ENCODE peak calls at places on chromosomes 3 and 15, in eight cellular contexts. N, X, Y, U, W, D, R and C are unnamed samples.
A peak's percentile ranks its signal among the peaks of the same experiment; 100 is the strongest.

GRCh38 chr3:8020459-8020858 is 481.2 kb upstream of the LMCD1 start:
- DNase-seq in Y (no peak), W (no peak), R (no peak), D (no peak), X (no peak), U (no peak), N (no peak), C (no peak)

GRCh38 chr3:126317029-126317996 is 39.9 kb downstream of the KLF15 start:
- DNase-seq in D (no peak), W (no peak), N (peak; percentile 26), Y (no peak), X (no peak), R (no peak), U (no peak), C (peak; percentile 8)

GRCh38 chr3:110391640-110392395 is 679.8 kb upstream of the NECTIN3 start:
- DNase-seq in W (no peak), U (no peak), D (no peak), R (no peak), X (no peak), Y (peak; percentile 49), N (no peak), C (no peak)

GRCh38 chr3:57224856-57225255 is 2.7 kb upstream of the APPL1 start:
- DNase-seq in D (no peak), W (no peak), N (no peak), X (no peak), U (no peak), Y (peak; percentile 44), R (no peak), C (no peak)

GRCh38 chr15:53880353-53880752 is 97.9 kb upstream of the UNC13C start:
- DNase-seq in X (no peak), N (no peak), R (no peak), U (no peak), W (no peak), Y (no peak), D (no peak), C (no peak)

GRCh38 chr3:122926811-122927210 is 100.8 kb downstream of the SEMA5B start:
- DNase-seq in N (no peak), R (no peak), Y (no peak), W (no peak), U (no peak), X (no peak), D (no peak), C (no peak)

GRCh38 chr3:40078590-40078989 is 230.9 kb upstream of the EIF1B start:
- DNase-seq in D (no peak), U (no peak), X (no peak), N (no peak), R (no peak), W (no peak), Y (no peak), C (no peak)

GRCh38 chr3:34843479-34843870 is 795.9 kb upstream of the ARPP21 start:
- DNase-seq in Y (no peak), R (no peak), U (no peak), W (no peak), D (no peak), N (no peak), X (no peak), C (no peak)

GRCh38 chr3:174440350-174440716 is 418.8 kb upstream of the NAALADL2 start:
- DNase-seq in W (peak; percentile 40), U (peak; percentile 39), D (no peak), N (no peak), R (no peak), Y (peak; percentile 62), X (peak; percentile 49), C (peak; percentile 41)

GRCh38 chr3:51975857-51976549 is 1.1 kb downstream of the ABHD14A start:
- DNase-seq in D (no peak), Y (peak; percentile 67), X (no peak), U (peak; percentile 54), R (peak; percentile 89), N (peak; percentile 82), W (no peak), C (no peak)

GRCh38 chr3:165837801-165838200 is 578 bp upstream of the BCHE start:
- DNase-seq in U (no peak), R (no peak), D (no peak), Y (no peak), N (no peak), W (no peak), X (no peak), C (no peak)

GRCh38 chr3:160399347-160400047 is at the start of gene SMC4:
- DNase-seq in Y (peak; percentile 96), U (peak; percentile 92), X (peak; percentile 64), D (peak; percentile 72), R (peak; percentile 94), W (peak; percentile 87), N (peak; percentile 91), C (peak; percentile 96)

GRCh38 chr3:152398495-152398894 is 129.8 kb downstream of the MBNL1 start:
- DNase-seq in X (no peak), R (no peak), W (no peak), D (no peak), Y (no peak), N (no peak), U (no peak), C (no peak)

GRCh38 chr15:68097029-68097428 is 42.9 kb downstream of the PIAS1 start:
- DNase-seq in N (no peak), X (no peak), Y (no peak), U (no peak), W (no peak), R (no peak), D (no peak), C (no peak)

GRCh38 chr15:90291679-90292356 is 26.3 kb downstream of the NGRN start:
- DNase-seq in W (peak; percentile 86), R (no peak), U (peak; percentile 49), N (peak; percentile 50), X (no peak), D (peak; percentile 6), Y (peak; percentile 48), C (peak; percentile 32)

GRCh38 chr3:127615631-127616305 is 13.2 kb upstream of the PODXL2 start:
- DNase-seq in X (no peak), U (no peak), D (no peak), N (no peak), W (no peak), R (no peak), Y (peak; percentile 27), C (no peak)

GRCh38 chr3:136955813-136956212 is 2.0 kb upstream of the IL20RB start:
- DNase-seq in X (peak; percentile 70), N (no peak), W (peak; percentile 55), R (no peak), D (peak; percentile 35), U (peak; percentile 75), Y (peak; percentile 93), C (peak; percentile 90)

GRCh38 chr3:193391902-193392301 is 13.3 kb upstream of the ATP13A5 start:
- DNase-seq in N (no peak), X (no peak), Y (peak; percentile 18), R (no peak), D (peak; percentile 15), U (no peak), W (peak; percentile 13), C (no peak)

GRCh38 chr3:65597952-65598413 is 440.7 kb downstream of the MAGI1 start:
- DNase-seq in U (no peak), X (no peak), R (peak; percentile 56), W (no peak), N (peak; percentile 88), Y (no peak), D (no peak), C (no peak)

GRCh38 chr3:46298871-46299607 is 54.9 kb upstream of the CCR2 start:
- DNase-seq in D (no peak), Y (no peak), R (no peak), X (no peak), W (no peak), U (no peak), N (no peak), C (no peak)

GRCh38 chr15:40421246-40422157 is 15.9 kb downstream of the IVD start:
- DNase-seq in D (peak; percentile 74), N (peak; percentile 95), X (no peak), U (peak; percentile 57), Y (peak; percentile 72), R (peak; percentile 81), W (no peak), C (peak; percentile 68)

GRCh38 chr15:56837281-56837680 is 81.2 kb upstream of the TCF12 start:
- DNase-seq in X (no peak), Y (peak; percentile 29), D (peak; percentile 25), N (no peak), U (no peak), W (no peak), R (no peak), C (no peak)

GRCh38 chr15:66670698-66671580 is 31.1 kb upstream of the SMAD6 start:
- DNase-seq in W (peak; percentile 83), R (no peak), U (no peak), N (peak; percentile 97), D (no peak), X (no peak), Y (peak; percentile 19), C (peak; percentile 67)

GRCh38 chr3:78918361-78919020 is 849.3 kb downstream of the ROBO1 start:
- DNase-seq in N (no peak), Y (peak; percentile 12), D (no peak), W (no peak), R (no peak), X (peak; percentile 34), U (peak; percentile 22), C (no peak)

GRCh38 chr3:9750556-9751411 is 1.0 kb downstream of the OGG1 start:
- DNase-seq in X (no peak), U (peak; percentile 40), D (no peak), N (no peak), R (no peak), Y (peak; percentile 47), W (no peak), C (no peak)

GRCh38 chr15:41160639-41161315 is 44.7 kb upstream of the INO80 start:
- DNase-seq in N (no peak), R (no peak), U (no peak), W (peak; percentile 73), D (no peak), X (no peak), Y (peak; percentile 72), C (no peak)

GRCh38 chr3:166986000-166986399 is 394.1 kb downstream of the ZBBX start:
- DNase-seq in U (no peak), R (no peak), Y (no peak), W (no peak), N (no peak), X (no peak), D (no peak), C (no peak)

GRCh38 chr3:124266517-124266916 is 274.6 kb upstream of the ROPN1 start:
- DNase-seq in D (peak; percentile 37), N (no peak), W (no peak), Y (no peak), X (no peak), R (no peak), U (no peak), C (no peak)

GRCh38 chr15:44654858-44655257 is 8.6 kb downstream of the SPG11 start:
- DNase-seq in X (no peak), N (no peak), U (no peak), D (no peak), R (no peak), W (no peak), Y (no peak), C (no peak)

GRCh38 chr3:2628117-2628516 is 482.1 kb downstream of the IL5RA start:
- DNase-seq in U (no peak), X (no peak), Y (no peak), D (no peak), W (no peak), N (peak; percentile 61), R (no peak), C (no peak)

GRCh38 chr3:13379191-13379830 is 40.8 kb downstream of the NUP210 start:
- DNase-seq in Y (peak; percentile 77), R (peak; percentile 21), W (peak; percentile 6), X (peak; percentile 30), D (peak; percentile 55), U (peak; percentile 58), N (no peak), C (no peak)